ENCODE peak calls at places on chromosome 18, in six cellular contexts. R is A549, X is HepG2, E is K562, F is upper lobe of left lung, V is GM12878. Q is an unnamed sample. For H3K9me3, the result is how much of the 10 kb centered on the place peaks cover.

GRCh38 chr18:13264091-13264777 is 45.7 kb downstream of the LDLRAD4 start:
- ATAC-seq in F (no peak), X (no peak), R (no peak), E (no peak), V (no peak), Q (peak)

GRCh38 chr18:75923169-75923568 is 495.7 kb upstream of the SMIM21 start:
- ATAC-seq in R (peak), X (no peak), F (peak), V (no peak), E (no peak), Q (peak)

GRCh38 chr18:56043691-56044090 is 455.7 kb upstream of the TCF4 start:
- ATAC-seq in E (no peak), V (no peak), R (no peak), F (no peak), X (no peak), Q (no peak)

GRCh38 chr18:43587538-43588153 is 310.4 kb upstream of the SYT4 start:
- ATAC-seq in V (peak), X (peak), E (no peak), R (no peak), F (no peak), Q (no peak)

GRCh38 chr18:12420831-12421421 is 13.2 kb downstream of the PRELID3A start:
- ATAC-seq in E (no peak), F (no peak), X (peak), V (peak), R (no peak), Q (peak)

GRCh38 chr18:7459851-7460774 is 107.0 kb upstream of the PTPRM start:
- ATAC-seq in X (peak), E (no peak), F (no peak), R (no peak), V (no peak), Q (peak)

GRCh38 chr18:74708169-74708568 is 110.5 kb downstream of the ZNF407 start:
- ATAC-seq in E (no peak), R (no peak), X (no peak), F (no peak), V (no peak), Q (no peak)

GRCh38 chr18:7894592-7894991 is 327.5 kb downstream of the PTPRM start:
- ATAC-seq in R (no peak), F (no peak), X (no peak), V (no peak), E (no peak), Q (no peak)

GRCh38 chr18:48116873-48117630 is 186.6 kb upstream of the SMAD2 start:
- ATAC-seq in R (no peak), X (no peak), F (no peak), V (no peak), E (no peak), Q (no peak)

GRCh38 chr18:629303-630150 is 27.9 kb upstream of the TYMS start:
- ATAC-seq in E (peak), R (no peak), V (peak), F (no peak), X (peak), Q (no peak)

GRCh38 chr18:12765127-12765526 is 62.3 kb downstream of the PSMG2 start:
- ATAC-seq in X (no peak), F (peak), V (peak), E (peak), R (no peak), Q (no peak)

GRCh38 chr18:36889316-36889715 is 60.4 kb downstream of the KIAA1328 start:
- ATAC-seq in V (no peak), R (no peak), X (no peak), E (no peak), F (no peak), Q (no peak)

GRCh38 chr18:51340332-51340731 is 142.9 kb upstream of the MEX3C start:
- ATAC-seq in X (no peak), R (no peak), F (no peak), V (peak), E (no peak), Q (no peak)

GRCh38 chr18:9750606-9751304 is 42.7 kb downstream of the RAB31 start:
- ATAC-seq in X (no peak), F (no peak), E (no peak), V (no peak), R (no peak), Q (no peak)

GRCh38 chr18:7601249-7601620 is 34.1 kb downstream of the PTPRM start:
- ATAC-seq in F (no peak), X (peak), R (no peak), E (peak), V (peak), Q (no peak)

GRCh38 chr18:13532406-13533075 is 193.8 kb downstream of the FAM210A start:
- ATAC-seq in R (no peak), V (no peak), E (no peak), X (no peak), F (no peak), Q (no peak)

GRCh38 chr18:28159055-28159454 is 17.9 kb downstream of the CDH2 start:
- ATAC-seq in R (no peak), V (no peak), E (no peak), X (no peak), F (no peak), Q (no peak)

GRCh38 chr18:48687694-48688042 is 148.8 kb downstream of the CTIF start:
- ATAC-seq in R (no peak), F (no peak), V (no peak), X (no peak), E (no peak), Q (peak)

GRCh38 chr18:56789004-56789888 is 138.1 kb downstream of the WDR7 start:
- ATAC-seq in E (peak), R (peak), F (no peak), X (peak), V (peak), Q (no peak)

GRCh38 chr18:8816805-8817204 is 111.4 kb downstream of the MTCL1 start:
- ATAC-seq in E (no peak), V (no peak), F (no peak), X (no peak), R (no peak), Q (no peak)

GRCh38 chr18:51082571-51083264 is 52.7 kb downstream of the SMAD4 start:
- ATAC-seq in V (peak), R (no peak), X (no peak), E (no peak), F (no peak), Q (no peak)

GRCh38 chr18:36265035-36265434 is 32.5 kb upstream of the FHOD3 start:
- ATAC-seq in R (no peak), F (no peak), E (peak), V (peak), X (no peak), Q (no peak)

GRCh38 chr18:10101729-10102128 is 187.9 kb downstream of the VAPA start:
- ATAC-seq in R (no peak), V (no peak), E (no peak), X (no peak), F (no peak), Q (no peak)

GRCh38 chr18:48440924-48441323 is 31.7 kb upstream of the ZBTB7C start:
- ATAC-seq in F (no peak), R (no peak), X (no peak), V (no peak), E (no peak), Q (peak)

GRCh38 chr18:38241216-38241615 is 675.6 kb upstream of the CELF4 start:
- ATAC-seq in E (no peak), X (no peak), V (no peak), R (no peak), F (no peak), Q (no peak)

GRCh38 chr18:27674411-27674810 is 489.3 kb upstream of the CHST9 start:
- ATAC-seq in R (no peak), V (no peak), X (no peak), E (no peak), F (no peak), Q (no peak)

GRCh38 chr18:3005462-3005861 is 7.5 kb downstream of the LPIN2 start:
- ATAC-seq in R (no peak), F (no peak), E (no peak), V (no peak), X (no peak), Q (no peak)

GRCh38 chr18:49021433-49022129 is 70.8 kb upstream of the SMAD7 start:
- ATAC-seq in E (peak), R (peak), V (peak), F (peak), X (peak), Q (no peak)

GRCh38 chr18:8825729-8826375 is 120.5 kb downstream of the MTCL1 start:
- ATAC-seq in R (no peak), X (no peak), E (no peak), V (no peak), F (no peak), Q (no peak)

GRCh38 chr18:55588001-55588875 is at the start of gene TCF4:
- ATAC-seq in R (peak), E (peak), X (peak), F (peak), V (peak), Q (peak)

GRCh38 chr18:36532394-36532793 is 234.9 kb downstream of the FHOD3 start:
- ATAC-seq in R (no peak), V (no peak), F (no peak), E (no peak), X (no peak), Q (peak)

GRCh38 chr18:24942144-24942543 is 409.8 kb downstream of the ZNF521 start:
- ATAC-seq in F (no peak), E (no peak), V (no peak), R (no peak), X (no peak), Q (no peak)

GRCh38 chr18:66119347-66119746 is 368.5 kb downstream of the CDH7 start:
- ATAC-seq in E (no peak), R (no peak), X (no peak), V (no peak), F (no peak), Q (no peak)

GRCh38 chr18:73514449-73514848 is 633.2 kb downstream of the FBXO15 start:
- ATAC-seq in X (no peak), R (no peak), V (no peak), F (no peak), E (no peak), Q (no peak)

GRCh38 chr18:53457068-53457467 is 767.4 kb downstream of the MBD2 start:
- ATAC-seq in R (no peak), X (no peak), E (no peak), V (no peak), F (no peak), Q (no peak)

GRCh38 chr18:38931754-38932050 is 1366.1 kb upstream of the CELF4 start:
- ATAC-seq in X (no peak), F (no peak), R (no peak), E (no peak), V (no peak), Q (no peak)

GRCh38 chr18:486929-487328 is 13.6 kb downstream of the COLEC12 start:
- ATAC-seq in E (no peak), X (no peak), V (no peak), F (no peak), R (no peak), Q (no peak)

DNA sequence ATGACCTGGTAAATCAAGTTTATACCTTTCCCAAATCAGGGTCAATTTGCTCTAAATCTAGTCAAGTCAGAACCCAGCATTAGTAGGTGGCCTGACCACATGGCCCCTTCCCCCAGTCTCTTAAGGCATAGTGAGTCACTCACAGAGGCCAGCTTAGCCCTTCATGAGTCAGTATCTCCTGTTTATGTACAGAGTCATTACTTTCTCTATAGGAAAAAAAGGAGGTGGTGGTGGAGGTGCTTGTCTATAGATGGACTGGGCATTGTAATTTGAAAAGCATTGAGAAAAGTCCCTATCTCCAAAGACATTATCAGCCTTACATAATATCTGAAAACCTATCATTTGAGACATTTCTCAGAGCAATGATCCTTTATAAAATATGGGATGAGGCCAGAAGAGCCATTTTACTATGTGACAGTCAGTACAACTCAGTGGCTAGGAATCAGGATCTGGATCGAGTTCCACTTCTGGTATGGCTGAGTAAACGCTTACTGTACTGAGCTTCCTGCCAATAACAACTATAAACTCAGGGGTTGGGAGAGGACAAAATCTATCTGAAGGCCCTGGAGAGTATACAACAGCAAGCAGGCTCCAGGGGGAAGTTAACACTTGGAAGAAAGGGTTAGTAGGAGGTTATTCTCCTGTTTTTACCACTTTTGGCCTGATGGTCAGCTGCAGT is 22.5 kb upstream of the SIGLEC15 start:
- ATAC-seq in F (no peak), E (no peak), V (no peak), R (peak), X (no peak), Q (no peak)
- H3K9me3 ChIP-seq in F (under half), E (under half), V (under half), R (under half), X (under half), Q (under half)

DNA sequence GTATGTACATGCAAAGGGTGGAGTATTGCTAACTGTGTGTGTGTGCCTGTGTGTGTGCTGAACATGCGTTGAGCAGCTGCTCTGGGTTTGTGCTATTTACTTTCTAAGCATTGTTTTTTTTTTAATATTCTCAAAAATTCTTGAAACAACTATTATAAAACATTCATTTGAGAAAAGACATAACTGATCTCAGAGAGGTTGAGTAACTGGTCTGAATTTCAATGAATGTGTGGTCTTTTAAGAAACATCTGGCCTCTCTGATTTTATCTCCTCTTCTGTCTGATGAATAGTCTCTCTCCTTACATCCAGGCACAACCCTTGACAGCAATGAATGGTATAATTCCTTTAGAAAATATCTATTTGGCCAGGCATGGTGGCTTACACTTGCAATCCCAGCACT is 366.0 kb upstream of the SLC14A2 start:
- ATAC-seq in X (no peak), R (no peak), E (no peak), V (no peak), F (no peak), Q (no peak)
- H3K27ac ChIP-seq in X (no peak), R (no peak), E (no peak), V (no peak), F (peak), Q (peak)

GRCh38 chr18:23114171-23114881 is 21.0 kb upstream of the CABLES1 start:
- ATAC-seq in F (peak), E (no peak), R (peak), V (no peak), X (peak), Q (no peak)
- TF ChIP-seq EP300 in F (no peak), E (no peak), R (no peak), V (no peak), X (no peak), Q (no peak)

DNA sequence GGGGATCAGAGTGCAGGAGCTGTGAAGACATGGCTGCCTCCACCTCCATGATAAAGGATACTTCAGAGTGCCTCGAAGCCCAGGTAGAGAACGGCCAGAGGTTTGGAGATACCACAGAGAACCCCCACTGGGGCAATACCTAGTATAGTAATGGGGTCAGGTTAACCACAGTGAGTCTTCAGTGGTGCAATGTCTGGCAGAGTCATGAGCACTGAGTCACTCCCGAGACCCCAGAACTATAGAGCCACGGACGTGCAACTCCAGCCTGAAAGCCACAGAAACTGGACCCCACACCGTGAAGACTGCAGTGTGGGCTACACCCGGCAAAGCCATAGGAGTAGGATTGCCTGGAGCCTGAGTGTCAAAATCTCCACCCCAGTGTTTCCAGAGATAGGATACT is 746.6 kb downstream of the CBLN2 start:
- ATAC-seq in R (no peak), V (no peak), X (no peak), F (no peak), E (no peak), Q (no peak)
- H3K9me3 ChIP-seq in R (under half), V (under half), X (under half), F (under half), E (under half), Q (under half)

DNA sequence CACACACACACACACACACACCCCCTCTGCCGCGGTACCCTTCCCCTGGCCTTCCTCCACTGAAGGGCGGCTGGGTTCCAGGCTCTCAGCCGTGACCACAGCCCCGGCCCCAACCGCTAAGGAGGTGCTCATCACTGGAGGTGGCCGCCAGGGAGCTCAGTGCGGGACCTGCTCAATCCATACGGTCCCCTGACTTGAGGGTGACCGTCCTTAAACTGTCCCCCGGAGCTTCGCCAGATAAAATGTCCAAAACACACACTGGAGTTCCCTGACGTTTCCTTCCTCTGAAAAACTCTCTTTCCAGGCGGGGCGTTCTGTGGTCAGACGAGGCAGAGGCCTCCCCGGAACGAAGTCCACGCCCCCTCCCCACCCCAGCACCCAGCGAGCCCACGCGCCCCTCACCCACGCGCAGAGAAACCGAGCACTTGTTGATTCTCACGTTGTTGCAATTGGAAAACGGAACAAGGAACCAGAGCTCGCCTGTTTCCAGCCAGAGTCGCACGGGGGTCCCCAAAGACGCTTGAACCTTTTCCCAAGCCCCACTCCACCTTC is 1.4 kb downstream of the MBP start:
- ATAC-seq in V (peak), E (no peak), X (peak), R (no peak), F (peak), Q (no peak)
- H3K27ac ChIP-seq in V (peak), E (no peak), X (no peak), R (peak), F (peak), Q (peak)

GRCh38 chr18:39969813-39970494 is 1985.1 kb upstream of the PIK3C3 start:
- ATAC-seq in X (no peak), V (no peak), E (no peak), F (no peak), R (no peak), Q (no peak)
- TF ChIP-seq EP300 in X (no peak), V (no peak), E (no peak), F (no peak), R (no peak), Q (no peak)

DNA sequence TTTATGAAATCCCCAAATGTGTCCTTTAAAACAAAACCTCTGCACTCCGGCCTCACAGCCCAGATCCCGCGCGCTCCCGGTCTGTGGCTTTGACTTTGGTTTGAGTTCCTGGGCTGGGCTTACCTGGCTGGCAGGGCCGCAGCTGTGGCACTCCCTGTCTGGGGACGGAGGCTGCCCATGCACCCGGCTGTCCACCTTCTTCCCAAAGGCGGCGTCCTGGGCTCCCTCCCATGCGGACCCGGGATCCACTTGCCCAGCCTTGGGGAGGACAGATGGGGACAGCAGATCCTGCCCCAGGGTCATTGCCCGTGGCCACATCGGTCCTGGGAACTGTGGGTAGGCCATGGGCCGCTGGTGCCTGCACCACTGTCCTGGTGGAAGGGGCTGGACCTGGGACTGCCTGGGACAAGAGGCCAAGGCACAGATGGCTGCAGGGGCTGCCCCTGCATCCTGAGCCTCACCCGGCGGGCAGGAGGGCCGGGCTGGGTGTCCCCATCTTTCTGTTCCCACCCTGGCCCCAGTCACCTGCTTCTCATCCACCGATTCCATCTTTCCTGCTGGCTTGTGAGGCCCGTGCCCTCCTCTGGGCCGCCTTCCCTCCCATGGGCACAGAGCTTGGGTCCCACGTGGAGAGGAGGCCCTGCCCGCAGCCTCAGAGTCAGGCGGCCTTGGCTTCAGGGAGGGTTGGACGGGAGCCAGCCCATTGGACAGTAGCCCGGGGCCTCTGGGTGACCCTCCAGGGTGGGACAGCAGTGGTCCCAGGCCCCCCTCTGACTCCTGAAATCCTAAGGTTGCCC is 27.7 kb downstream of the NFATC1 start:
- ATAC-seq in X (no peak), E (no peak), R (no peak), V (no peak), F (no peak), Q (peak)
- H3K9me3 ChIP-seq in X (under half), E (under half), R (under half), V (under half), F (under half), Q (under half)

Q was measured in gastroesophageal sphincter.